ENCODE peak calls at places on chromosomes 3 and 15, in five cellular contexts. A is cardiac muscle cell, R is lower lobe of right lung, V is brain microvascular endothelial cell, M is ascending aorta. S is an unnamed sample. For H3K27me3, the result is how much of the 10 kb centered on the place peaks cover.

GRCh38 chr3:156820687-156821070 is 5.5 kb upstream of the LEKR1 start:
- DNase-seq in A (no peak), R (no peak), V (no peak), M (no peak), S (no peak)

GRCh38 chr15:38490231-38490630 is 36.3 kb downstream of the FAM98B start:
- DNase-seq in A (no peak), R (no peak), V (peak), M (no peak), S (no peak)

GRCh38 chr15:38128389-38128788 is 124.2 kb upstream of the SPRED1 start:
- DNase-seq in A (peak), R (no peak), V (no peak), M (no peak), S (no peak)

GRCh38 chr15:65375871-65376552 is 1.8 kb downstream of the IGDCC3 start:
- DNase-seq in A (no peak), R (no peak), V (no peak), M (no peak), S (no peak)

GRCh38 chr15:32030795-32031194 is 480 bp downstream of the CHRNA7 start:
- DNase-seq in A (peak), R (no peak), V (no peak), M (no peak), S (no peak)

GRCh38 chr3:122577409-122578028 is at the start of gene PARP15:
- DNase-seq in A (peak), R (peak), V (no peak), M (no peak), S (no peak)

GRCh38 chr3:148642616-148643015 is 55.1 kb upstream of the AGTR1 start:
- DNase-seq in A (peak), R (no peak), V (no peak), M (no peak), S (no peak)

GRCh38 chr3:178260887-178261286 is 275.3 kb upstream of the KCNMB2 start:
- DNase-seq in A (peak), R (no peak), V (no peak), M (no peak), S (no peak)

GRCh38 chr15:65841121-65841930 is 28.0 kb upstream of the RAB11A start:
- DNase-seq in A (peak), R (peak), V (peak), M (no peak), S (no peak)

GRCh38 chr15:85854345-85855097 is 59.8 kb upstream of the KLHL25 start:
- DNase-seq in A (peak), R (no peak), V (peak), M (no peak), S (no peak)

GRCh38 chr15:95470997-95471692 is 859.4 kb upstream of the NR2F2 start:
- DNase-seq in A (peak), R (no peak), V (peak), M (no peak), S (no peak)

GRCh38 chr3:125670945-125671344 is 75.6 kb upstream of the OSBPL11 start:
- DNase-seq in A (no peak), R (no peak), V (no peak), M (no peak), S (no peak)

GRCh38 chr3:171038342-171038741 is 11.8 kb upstream of the SLC2A2 start:
- DNase-seq in A (peak), R (no peak), V (no peak), M (no peak), S (no peak)

DNA sequence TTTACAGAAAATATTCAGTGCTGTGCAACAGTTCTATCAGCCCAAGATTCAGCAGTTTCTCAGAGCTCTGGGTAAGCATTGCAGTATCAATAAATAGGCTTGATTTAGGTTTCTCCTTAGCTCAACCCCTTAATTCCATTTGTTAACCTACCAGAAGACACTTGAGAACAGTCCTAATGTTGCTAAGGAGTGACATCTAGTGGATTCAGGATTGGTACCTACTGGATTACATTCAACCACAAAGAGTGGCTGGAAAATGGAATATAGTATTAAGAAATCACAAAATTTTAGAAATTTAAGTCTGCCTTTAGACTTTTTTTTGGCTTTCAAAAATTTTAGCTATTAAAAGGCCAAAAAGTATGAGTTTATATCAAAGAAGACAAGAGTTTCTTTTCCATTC is 34.7 kb downstream of the POLG start:
- DNase-seq in A (peak), R (no peak), V (peak), M (no peak), S (no peak)
- TF ChIP-seq CTCF in A (peak), R (peak), V (peak), M (peak), S (peak)

GRCh38 chr3:138936763-138937689 is 9.9 kb downstream of the FOXL2 start:
- DNase-seq in A (no peak), R (no peak), V (no peak), M (no peak), S (no peak)
- H3K4me3 ChIP-seq in A (no peak), R (peak), V (no peak), M (peak), S (peak)

DNA sequence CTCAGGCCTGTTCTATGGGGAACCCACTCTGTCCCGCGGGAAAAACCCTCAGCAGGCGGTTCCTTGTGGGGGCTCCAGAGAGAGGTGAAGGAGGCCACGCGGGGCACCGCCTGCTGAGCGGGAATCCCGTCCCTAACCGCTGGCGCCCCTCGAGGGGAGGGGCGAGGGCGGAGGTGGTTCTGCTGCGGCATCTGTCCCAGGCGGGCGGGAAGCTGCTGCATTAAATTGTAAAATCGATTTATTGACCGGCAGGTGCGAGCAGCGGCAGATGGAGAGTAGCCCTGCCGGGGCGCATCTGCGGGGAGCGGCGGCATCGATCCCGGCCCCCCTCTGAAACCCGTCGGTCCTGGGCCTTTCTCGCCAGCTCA is 3.7 kb upstream of the DLL4 start:
- DNase-seq in A (no peak), R (no peak), V (no peak), M (no peak), S (no peak)
- H3K27me3 ChIP-seq in A (half or more), R (half or more), V (under half), M (under half), S (under half)

GRCh38 chr3:130243808-130244207 is 101.7 kb upstream of the COL6A5 start:
- DNase-seq in A (no peak), R (no peak), V (no peak), M (no peak), S (no peak)

GRCh38 chr3:130242850-130243569 is 102.5 kb upstream of the COL6A5 start:
- DNase-seq in A (peak), R (no peak), V (peak), M (no peak), S (no peak)
- TF ChIP-seq CTCF in A (peak), R (peak), V (no peak), M (no peak), S (peak)